ENCODE peak calls at places on chromosome 2, in ten cellular contexts. X, K, G, Z, Y, N, V, R, M and J are unnamed samples.

GRCh38 chr2:142907653-142908052 is 30.2 kb downstream of the KYNU start:
- DNase-seq in X (no peak), K (no peak), G (no peak), Z (no peak), Y (no peak), N (no peak), V (no peak), R (no peak), M (no peak), J (no peak)

GRCh38 chr2:96521219-96521618 is 15.3 kb upstream of the ARID5A start:
- DNase-seq in X (no peak), K (no peak), G (no peak), Z (no peak), Y (no peak), N (no peak), V (no peak), R (no peak), M (no peak), J (no peak)

GRCh38 chr2:10620481-10620880 is 69.3 kb downstream of the NOL10 start:
- DNase-seq in X (no peak), K (peak), G (peak), Z (peak), Y (no peak), N (no peak), V (no peak), R (peak), M (no peak), J (peak)

GRCh38 chr2:122734756-122735155 is 979.3 kb downstream of the TSN start:
- DNase-seq in X (no peak), K (no peak), G (peak), Z (no peak), Y (no peak), N (no peak), V (no peak), R (peak), M (no peak), J (no peak)

GRCh38 chr2:23402205-23402740 is 17.3 kb downstream of the KLHL29 start:
- DNase-seq in X (no peak), K (no peak), G (no peak), Z (no peak), Y (no peak), N (no peak), V (no peak), R (no peak), M (peak), J (no peak)

GRCh38 chr2:43323810-43324588 is 97.6 kb upstream of the ZFP36L2 start:
- DNase-seq in X (no peak), K (no peak), G (no peak), Z (no peak), Y (no peak), N (no peak), V (no peak), R (no peak), M (no peak), J (no peak)

GRCh38 chr2:30282081-30282480 is 50.7 kb downstream of the LBH start:
- DNase-seq in X (no peak), K (no peak), G (no peak), Z (no peak), Y (peak), N (no peak), V (no peak), R (no peak), M (no peak), J (no peak)

GRCh38 chr2:178419123-178419522 is 31.9 kb downstream of the PRKRA start:
- DNase-seq in X (no peak), K (no peak), G (peak), Z (no peak), Y (peak), N (no peak), V (no peak), R (no peak), M (peak), J (no peak)

GRCh38 chr2:29463181-29463900 is 348.1 kb downstream of the CLIP4 start:
- DNase-seq in X (no peak), K (no peak), G (peak), Z (peak), Y (no peak), N (no peak), V (no peak), R (peak), M (no peak), J (no peak)

GRCh38 chr2:14804912-14805311 is 172.4 kb downstream of the LRATD1 start:
- DNase-seq in X (no peak), K (no peak), G (no peak), Z (no peak), Y (no peak), N (no peak), V (no peak), R (no peak), M (no peak), J (no peak)

GRCh38 chr2:36173760-36174362 is 181.7 kb upstream of the CRIM1 start:
- DNase-seq in X (no peak), K (no peak), G (no peak), Z (no peak), Y (no peak), N (no peak), V (no peak), R (no peak), M (no peak), J (no peak)

GRCh38 chr2:9760069-9760910 is 83.0 kb upstream of the TAF1B start:
- DNase-seq in X (no peak), K (no peak), G (no peak), Z (no peak), Y (no peak), N (no peak), V (no peak), R (no peak), M (no peak), J (no peak)